ENCODE peak calls at places on chromosomes 13 and 19, in four cellular contexts. L is heart right ventricle, T is tibial artery, I is HCT116. G is an unnamed sample.

GRCh38 chr19:35592226-35592625 is 6.3 kb downstream of the PMIS2 start:
- DNase-seq in L (no peak), T (no peak), I (peak; percentile 53), G (no peak)

GRCh38 chr19:53808710-53809125 is 15.4 kb downstream of the NLRP12 start:
- DNase-seq in L (no peak), T (no peak), I (peak; percentile 45), G (no peak)

GRCh38 chr13:55073000-55073399 is 2044.4 kb downstream of the OLFM4 start:
- DNase-seq in L (no peak), T (no peak), I (no peak), G (no peak)

GRCh38 chr19:55279376-55279772 is 536 bp downstream of the HSPBP1 start:
- DNase-seq in L (no peak), T (no peak), I (no peak), G (no peak)

GRCh38 chr13:50693755-50694154 is 149.7 kb downstream of the DLEU7 start:
- DNase-seq in L (peak; percentile 62), T (no peak), I (no peak), G (no peak)

GRCh38 chr13:94065741-94066140 is 413.7 kb downstream of the DCT start:
- DNase-seq in L (no peak), T (no peak), I (no peak), G (no peak)

GRCh38 chr19:49932041-49932451 is 2.7 kb upstream of the NUP62 start:
- DNase-seq in L (no peak), T (no peak), I (no peak), G (no peak)

GRCh38 chr13:50353651-50354415 is 338.6 kb downstream of the KCNRG start:
- DNase-seq in L (no peak), T (no peak), I (no peak), G (no peak)

GRCh38 chr19:48123907-48124675 is 13.5 kb upstream of the PLA2G4C start:
- DNase-seq in L (no peak), T (no peak), I (peak; percentile 39), G (no peak)

GRCh38 chr19:50492303-50493052 is 15.8 kb upstream of the GARIN5A start:
- DNase-seq in L (no peak), T (no peak), I (no peak), G (no peak)

GRCh38 chr13:50910483-50910805 is 853 bp downstream of the RNASEH2B start:
- DNase-seq in L (no peak), T (peak; percentile 31), I (peak; percentile 27), G (no peak)

GRCh38 chr13:25214371-25215252 is 42.5 kb upstream of the AMER2 start:
- DNase-seq in L (peak; percentile 16), T (peak; percentile 48), I (no peak), G (no peak)

GRCh38 chr13:77001963-77002587 is 10.2 kb downstream of the CLN5 start:
- DNase-seq in L (no peak), T (no peak), I (no peak), G (no peak)

GRCh38 chr13:94177041-94177440 is 302.4 kb downstream of the DCT start:
- DNase-seq in L (no peak), T (no peak), I (no peak), G (no peak)

GRCh38 chr13:98317573-98318171 is 140.6 kb upstream of the RNF113B start:
- DNase-seq in L (no peak), T (no peak), I (no peak), G (no peak)

GRCh38 chr13:113417836-113418721 is 35.2 kb downstream of the ADPRHL1 start:
- DNase-seq in L (no peak), T (no peak), I (no peak), G (no peak)

GRCh38 chr19:53536223-53536543 is 1.8 kb upstream of the ZNF331 start:
- DNase-seq in L (no peak), T (no peak), I (no peak), G (no peak)

GRCh38 chr13:79648191-79648590 is 167.2 kb downstream of the NDFIP2 start:
- DNase-seq in L (no peak), T (no peak), I (no peak), G (no peak)

GRCh38 chr13:79645569-79645968 is 164.6 kb downstream of the NDFIP2 start:
- DNase-seq in L (no peak), T (no peak), I (no peak), G (no peak)

GRCh38 chr13:79642596-79642995 is 161.6 kb downstream of the NDFIP2 start:
- DNase-seq in L (no peak), T (no peak), I (no peak), G (no peak)

GRCh38 chr13:79646880-79647279 is 165.9 kb downstream of the NDFIP2 start:
- DNase-seq in L (no peak), T (no peak), I (no peak), G (no peak)

GRCh38 chr13:79647518-79647917 is 166.6 kb downstream of the NDFIP2 start:
- DNase-seq in L (no peak), T (no peak), I (no peak), G (no peak)
- H3K27ac ChIP-seq in L (no peak overlapping the region), T (no peak overlapping the region), I (no peak overlapping the region), G (no peak overlapping the region)

GRCh38 chr19:41851456-41851855 is 6.6 kb downstream of the DMRTC2 start:
- DNase-seq in L (no peak), T (no peak), I (no peak), G (no peak)
- H3K27ac ChIP-seq in L (no peak overlapping the region), T (no peak overlapping the region), I (no peak overlapping the region), G (no peak overlapping the region)

GRCh38 chr13:47903836-47904235 is 97.2 kb downstream of the SUCLA2 start:
- DNase-seq in L (no peak), T (no peak), I (no peak), G (no peak)
- H3K27ac ChIP-seq in L (no peak overlapping the region), T (no peak overlapping the region), I (no peak overlapping the region), G (no peak overlapping the region)

GRCh38 chr19:11199517-11199916 is 2.2 kb upstream of the KANK2 start:
- DNase-seq in L (no peak), T (no peak), I (no peak), G (no peak)
- H3K27ac ChIP-seq in L (peak overlapping the region; percentile 4), T (peak overlapping the region; percentile 94), I (peak overlapping the region; percentile 81), G (no peak overlapping the region)

GRCh38 chr13:20819715-20820114 is 46.0 kb upstream of the EEF1AKMT1 start:
- DNase-seq in L (no peak), T (no peak), I (no peak), G (no peak)

GRCh38 chr13:20815469-20815868 is 41.7 kb upstream of the EEF1AKMT1 start:
- DNase-seq in L (no peak), T (no peak), I (no peak), G (no peak)

GRCh38 chr13:20812890-20813289 is 39.1 kb upstream of the EEF1AKMT1 start:
- DNase-seq in L (no peak), T (no peak), I (no peak), G (no peak)

GRCh38 chr13:20810808-20811207 is 37.0 kb upstream of the EEF1AKMT1 start:
- DNase-seq in L (no peak), T (no peak), I (no peak), G (no peak)

DNA sequence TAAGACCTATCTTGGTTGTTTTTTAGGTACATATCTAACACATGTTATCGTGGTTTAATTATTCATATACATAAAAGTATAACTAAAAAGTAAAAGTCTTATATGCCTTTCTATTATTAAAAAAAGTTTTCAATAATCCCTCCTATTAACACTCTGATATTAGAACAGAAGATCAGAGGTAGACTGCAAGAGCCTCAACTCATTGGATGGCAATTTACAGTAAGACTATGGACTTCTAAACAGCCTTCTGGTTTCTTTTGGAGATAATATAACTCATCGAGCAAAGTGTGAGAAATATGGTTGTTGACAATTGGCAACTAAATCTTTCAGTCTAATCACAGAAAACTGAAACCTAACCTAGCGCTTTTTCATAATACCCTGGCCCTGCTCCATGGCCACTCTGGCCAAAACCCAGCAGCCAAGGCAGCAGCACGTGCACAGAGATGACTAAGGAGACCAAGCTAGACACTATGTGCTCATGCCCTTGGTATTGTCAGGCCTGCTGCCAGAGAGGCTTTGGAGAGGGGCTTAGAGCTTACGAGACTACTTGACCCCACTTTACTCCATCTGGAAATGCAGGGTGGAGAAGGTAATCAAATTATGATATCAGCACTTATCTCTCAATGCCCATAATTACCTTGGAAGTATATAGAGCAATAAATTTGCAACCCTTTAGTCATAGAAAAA is 40.6 kb upstream of the EEF1AKMT1 start:
- DNase-seq in L (peak; percentile 82), T (peak; percentile 94), I (no peak), G (no peak)
- H3K27ac ChIP-seq in L (no peak overlapping the region), T (peak overlapping the region; percentile 68), I (no peak overlapping the region), G (no peak overlapping the region)

DNA sequence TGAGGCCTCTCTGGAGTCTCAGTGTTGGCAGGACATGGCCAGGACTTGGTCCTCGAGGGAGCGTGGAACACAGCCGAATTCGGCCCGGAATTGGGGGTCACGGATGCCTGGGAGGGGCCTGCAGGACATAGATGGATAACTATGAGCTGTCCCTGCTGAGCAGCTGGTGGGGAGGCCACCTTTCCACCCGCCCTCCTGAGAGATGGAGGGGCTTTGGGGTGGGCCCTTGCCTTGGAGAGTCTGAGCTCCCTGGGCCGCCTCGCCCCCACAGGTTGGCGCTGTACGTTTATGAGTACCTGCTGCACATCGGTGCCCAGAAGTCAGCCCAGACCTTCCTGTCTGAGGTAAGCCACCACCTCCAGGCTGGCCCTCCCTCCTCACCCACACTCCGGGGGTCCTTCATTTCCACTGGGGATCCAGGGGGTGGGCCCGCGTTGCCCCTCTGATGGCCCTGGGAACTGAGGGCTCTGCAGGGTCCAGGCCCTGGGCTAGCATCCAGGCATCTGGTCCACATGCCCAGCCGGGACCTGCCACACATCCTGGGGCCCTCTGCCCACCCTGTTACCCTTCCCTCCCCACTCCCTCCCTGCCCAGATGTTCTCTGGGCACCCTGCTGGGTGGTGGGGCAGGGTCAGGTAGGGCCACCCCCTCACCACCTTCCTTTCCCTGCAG is 8.0 kb downstream of the SSBP4 start:
- DNase-seq in L (no peak), T (no peak), I (no peak), G (no peak)
- H3K27ac ChIP-seq in L (no peak overlapping the region), T (peak overlapping the region; percentile 59), I (peak overlapping the region; percentile 22), G (no peak overlapping the region)